ENCODE peak calls at places on chromosomes 13 and 19, in seven cellular contexts. Y is CD8-positive, alpha-beta T cell; L is astrocyte; F is effector memory CD4-positive, alpha-beta T cell; A is endodermal cell; R is iPS DF 6.9; C is body of pancreas. E is an unnamed sample.

GRCh38 chr13:68988176-68988575 is 1119.5 kb upstream of the ATXN8OS start:
- DNase-seq in Y (no peak), L (no peak), F (no peak), A (no peak), R (no peak), C (no peak), E (peak; percentile 25)

GRCh38 chr13:33624253-33624652 is 193.7 kb upstream of the RFC3 start:
- DNase-seq in Y (no peak), L (no peak), F (no peak), A (no peak), R (no peak), C (no peak), E (no peak)

GRCh38 chr19:31119951-31120690 is 229.1 kb downstream of the TSHZ3 start:
- DNase-seq in Y (no peak), L (peak; percentile 84), F (no peak), A (no peak), R (no peak), C (no peak), E (no peak)

GRCh38 chr13:79128158-79128557 is 277.9 kb downstream of the RBM26 start:
- DNase-seq in Y (no peak), L (peak; percentile 68), F (no peak), A (no peak), R (no peak), C (no peak), E (no peak)

GRCh38 chr13:79647518-79647917 is 166.6 kb downstream of the NDFIP2 start:
- DNase-seq in Y (no peak), L (no peak), F (no peak), A (no peak), R (no peak), C (no peak), E (no peak)

GRCh38 chr13:50914848-50915247 is 5.3 kb downstream of the RNASEH2B start:
- DNase-seq in Y (no peak), L (peak; percentile 48), F (no peak), A (no peak), R (no peak), C (no peak), E (no peak)

GRCh38 chr19:9109959-9110358 is 2.7 kb upstream of the OR7G2 start:
- DNase-seq in Y (no peak), L (no peak), F (no peak), A (no peak), R (no peak), C (no peak), E (no peak)

GRCh38 chr19:54952591-54953344 is 5.4 kb upstream of the NLRP7 start:
- DNase-seq in Y (no peak), L (peak; percentile 95), F (no peak), A (peak; percentile 57), R (no peak), C (peak; percentile 37), E (no peak)

GRCh38 chr19:8641908-8642547 is 11.6 kb downstream of the NFILZ start:
- DNase-seq in Y (no peak), L (peak; percentile 35), F (no peak), A (no peak), R (peak; percentile 39), C (peak; percentile 45), E (no peak)

GRCh38 chr19:47741544-47742125 is 3.7 kb upstream of the NOP53 start:
- DNase-seq in Y (no peak), L (no peak), F (no peak), A (no peak), R (no peak), C (no peak), E (no peak)

GRCh38 chr13:60431108-60431700 is 34.2 kb downstream of the TDRD3 start:
- DNase-seq in Y (no peak), L (peak; percentile 50), F (no peak), A (no peak), R (no peak), C (peak; percentile 14), E (no peak)

GRCh38 chr13:40874138-40874776 is 84.8 kb downstream of the SLC25A15 start:
- DNase-seq in Y (no peak), L (no peak), F (no peak), A (no peak), R (no peak), C (no peak), E (no peak)

GRCh38 chr19:21604351-21604926 is 99.0 kb downstream of the ZNF429 start:
- DNase-seq in Y (no peak), L (peak; percentile 23), F (no peak), A (peak; percentile 47), R (no peak), C (peak; percentile 18), E (no peak)

GRCh38 chr13:37295046-37295445 is 189.6 kb upstream of the CSNK1A1L start:
- DNase-seq in Y (no peak), L (peak; percentile 16), F (no peak), A (no peak), R (no peak), C (no peak), E (no peak)

GRCh38 chr13:85586422-85586831 is 212.8 kb downstream of the SLITRK6 start:
- DNase-seq in Y (no peak), L (peak; percentile 91), F (no peak), A (no peak), R (no peak), C (no peak), E (no peak)

GRCh38 chr19:11067356-11068113 is 21.7 kb upstream of the LDLR start:
- DNase-seq in Y (no peak), L (no peak), F (no peak), A (no peak), R (no peak), C (no peak), E (no peak)

GRCh38 chr13:86000546-86000945 is 201.3 kb upstream of the SLITRK6 start:
- DNase-seq in Y (no peak), L (no peak), F (no peak), A (no peak), R (no peak), C (no peak), E (no peak)

GRCh38 chr19:35268546-35269424 is at the start of gene USF2:
- DNase-seq in Y (peak; percentile 54), L (peak; percentile 34), F (peak; percentile 39), A (peak; percentile 86), R (no peak), C (peak; percentile 88), E (peak; percentile 83)

GRCh38 chr13:43981091-43981490 is 101.4 kb downstream of the LACC1 start:
- DNase-seq in Y (no peak), L (no peak), F (no peak), A (peak; percentile 83), R (peak; percentile 13), C (no peak), E (no peak)

GRCh38 chr19:2494084-2494446 is 18.1 kb downstream of the GADD45B start:
- DNase-seq in Y (no peak), L (peak; percentile 82), F (no peak), A (no peak), R (no peak), C (peak; percentile 19), E (no peak)

GRCh38 chr13:33139186-33139585 is 123.0 kb downstream of the KL start:
- DNase-seq in Y (no peak), L (no peak), F (no peak), A (no peak), R (no peak), C (peak; percentile 70), E (no peak)

GRCh38 chr19:45973564-45974338 is at the start of gene NOVA2:
- DNase-seq in Y (no peak), L (peak; percentile 64), F (no peak), A (peak; percentile 98), R (peak; percentile 79), C (peak; percentile 53), E (peak; percentile 83)

GRCh38 chr13:23684647-23685046 is 114.4 kb downstream of the TNFRSF19 start:
- DNase-seq in Y (no peak), L (no peak), F (no peak), A (no peak), R (no peak), C (no peak), E (no peak)

GRCh38 chr13:24053505-24054251 is 106.8 kb upstream of the SPATA13 start:
- DNase-seq in Y (peak; percentile 39), L (peak; percentile 42), F (peak; percentile 6), A (peak; percentile 94), R (peak; percentile 72), C (peak; percentile 82), E (peak; percentile 51)

GRCh38 chr13:102710261-102710679 is 15.4 kb upstream of the METTL21C start:
- DNase-seq in Y (no peak), L (peak; percentile 46), F (no peak), A (no peak), R (no peak), C (peak; percentile 18), E (no peak)

GRCh38 chr19:5621945-5622464 is 571 bp downstream of the SAFB2 start:
- DNase-seq in Y (peak; percentile 11), L (no peak), F (no peak), A (peak; percentile 59), R (no peak), C (peak; percentile 19), E (peak; percentile 60)
- H3K4me1 ChIP-seq in Y (peaks cover 77% of the 10 kb centered on the region), L (peaks cover 30% of the 10 kb centered on the region), F (peaks cover 57% of the 10 kb centered on the region), A (peaks cover 10% of the 10 kb centered on the region), R (no peaks in the 10 kb centered on the region), C (peaks cover 57% of the 10 kb centered on the region), E (no peaks in the 10 kb centered on the region)

DNA sequence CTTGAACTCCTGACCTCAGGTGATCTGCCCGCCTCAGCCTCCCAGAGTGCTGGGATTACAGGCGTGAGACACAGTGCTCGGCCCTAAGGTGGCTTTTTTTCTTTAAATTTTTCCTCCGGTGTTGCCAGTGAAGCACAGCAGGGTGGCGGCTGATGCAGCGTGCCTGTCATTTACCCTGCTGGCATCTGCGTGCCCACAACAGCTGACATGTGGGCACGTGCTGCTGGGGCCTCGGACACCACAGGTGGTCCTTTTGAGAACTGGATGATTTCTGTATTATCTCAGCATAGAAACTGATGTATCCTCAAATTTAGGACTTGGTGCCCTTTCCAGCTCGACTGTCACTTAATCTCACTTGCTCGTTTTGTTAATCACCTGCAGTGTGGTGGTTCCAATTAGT is 31.2 kb upstream of the TEX29 start:
- DNase-seq in Y (no peak), L (no peak), F (no peak), A (no peak), R (no peak), C (no peak), E (no peak)
- H3K36me3 ChIP-seq in Y (peaks cover 60% of the 10 kb centered on the region), L (peaks cover 40% of the 10 kb centered on the region), F (peaks cover 58% of the 10 kb centered on the region), A (peaks cover 71% of the 10 kb centered on the region), R (peaks cover 28% of the 10 kb centered on the region), C (peaks cover 24% of the 10 kb centered on the region), E (no peaks in the 10 kb centered on the region)

GRCh38 chr13:100212904-100213538 is 124.1 kb downstream of the PCCA start:
- DNase-seq in Y (no peak), L (no peak), F (no peak), A (no peak), R (no peak), C (no peak), E (no peak)
- H3K27ac ChIP-seq in Y (no peak overlapping the region), L (no peak overlapping the region), F (no peak overlapping the region), A (no peak overlapping the region), R (no peak overlapping the region), C (no peak overlapping the region), E (no peak overlapping the region)

DNA sequence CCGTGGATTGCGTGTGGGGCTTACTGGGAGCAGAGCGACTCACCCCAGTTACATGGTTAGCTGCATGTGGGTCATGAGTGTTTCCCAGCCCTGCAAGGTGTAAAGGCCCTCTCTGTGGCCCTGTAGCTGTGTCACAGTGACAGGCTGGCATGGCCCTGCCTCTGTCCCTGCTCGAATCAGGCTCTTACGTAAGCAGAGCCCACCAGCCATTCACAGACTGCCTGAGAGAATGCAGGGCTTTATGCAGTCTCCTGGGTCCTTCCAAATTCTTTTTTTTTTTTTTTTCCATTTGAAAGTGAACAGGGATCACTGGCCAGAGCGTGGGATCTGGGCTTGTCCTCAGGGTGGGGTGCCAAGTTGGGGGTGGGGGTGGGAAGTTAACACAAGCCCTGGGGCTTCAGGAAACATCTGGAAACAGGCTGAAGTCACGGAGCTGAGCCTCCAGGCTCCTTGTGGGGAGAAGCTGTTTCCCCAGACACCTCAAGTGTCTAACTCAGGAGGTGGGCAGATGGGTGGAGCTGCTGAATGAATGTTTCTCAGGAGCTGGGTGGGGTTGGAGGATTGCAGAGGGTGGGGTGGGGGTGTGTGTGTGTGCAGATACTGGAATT is 13.4 kb downstream of the TECR start:
- DNase-seq in Y (no peak), L (no peak), F (no peak), A (no peak), R (no peak), C (no peak), E (no peak)
- H3K4me1 ChIP-seq in Y (no peaks in the 10 kb centered on the region), L (peaks cover 13% of the 10 kb centered on the region), F (no peaks in the 10 kb centered on the region), A (peaks cover 4% of the 10 kb centered on the region), R (peaks cover 1% of the 10 kb centered on the region), C (peaks cover 6% of the 10 kb centered on the region), E (no peaks in the 10 kb centered on the region)